ENCODE peak calls at places on chromosomes 4 and X, in six cellular contexts. S is CD8-positive, alpha-beta memory T cell; E is uterus; F is tibial nerve; D is GM23248; R is heart right ventricle. H is an unnamed sample. For H3K4me1 and H3K9me3, the result is how much of the 10 kb centered on the place peaks cover.

GRCh38 chr4:153704522-153704921 is 20.4 kb downstream of the TLR2 start:
- DNase-seq in S (no peak), E (no peak), F (no peak), D (no peak), R (no peak), H (no peak)

GRCh38 chrX:71102292-71102691 is 4.2 kb downstream of the CXorf65 start:
- DNase-seq in S (no peak), E (no peak), F (no peak), D (no peak), R (no peak), H (no peak)

GRCh38 chr4:108512615-108513505 is 107.5 kb upstream of the RPL34 start:
- DNase-seq in S (peak), E (peak), F (peak), D (peak), R (no peak), H (no peak)

GRCh38 chr4:7863911-7864681 is 75.6 kb downstream of the AFAP1 start:
- DNase-seq in S (peak), E (no peak), F (no peak), D (no peak), R (no peak), H (no peak)

GRCh38 chrX:123432362-123433150 is 248.5 kb downstream of the GRIA3 start:
- DNase-seq in S (no peak), E (no peak), F (no peak), D (peak), R (no peak), H (no peak)

GRCh38 chr4:102640669-102641068 is 120.1 kb downstream of the MANBA start:
- DNase-seq in S (no peak), E (no peak), F (no peak), D (peak), R (no peak), H (no peak)

GRCh38 chr4:154471924-154472323 is 19.7 kb downstream of the DCHS2 start:
- DNase-seq in S (no peak), E (no peak), F (no peak), D (no peak), R (no peak), H (no peak)

GRCh38 chr4:89799071-89799470 is 37.9 kb downstream of the SNCA start:
- DNase-seq in S (no peak), E (no peak), F (no peak), D (no peak), R (no peak), H (no peak)

GRCh38 chr4:92170340-92170739 is 133.4 kb upstream of the GRID2 start:
- DNase-seq in S (no peak), E (no peak), F (no peak), D (no peak), R (no peak), H (no peak)

GRCh38 chr4:73315091-73315490 is 56.5 kb upstream of the ANKRD17 start:
- DNase-seq in S (no peak), E (no peak), F (no peak), D (peak), R (no peak), H (no peak)

GRCh38 chr4:184440593-184441358 is 33.6 kb downstream of the IRF2 start:
- DNase-seq in S (no peak), E (no peak), F (no peak), D (no peak), R (no peak), H (no peak)

GRCh38 chr4:139501117-139501516 is 47.2 kb downstream of the RAB33B start:
- DNase-seq in S (no peak), E (no peak), F (no peak), D (peak), R (no peak), H (no peak)

GRCh38 chr4:121950212-121950679 is 1.6 kb downstream of the TRPC3 start:
- DNase-seq in S (peak), E (peak), F (peak), D (peak), R (peak), H (peak)

GRCh38 chr4:27154706-27155105 is 294.1 kb downstream of the STIM2 start:
- DNase-seq in S (no peak), E (no peak), F (no peak), D (peak), R (no peak), H (no peak)

GRCh38 chrX:134907302-134907701 is 83.5 kb upstream of the SMIM10 start:
- DNase-seq in S (no peak), E (no peak), F (no peak), D (no peak), R (no peak), H (no peak)

GRCh38 chr4:11111876-11112275 is 316.8 kb downstream of the HS3ST1 start:
- DNase-seq in S (no peak), E (no peak), F (no peak), D (no peak), R (no peak), H (no peak)

DNA sequence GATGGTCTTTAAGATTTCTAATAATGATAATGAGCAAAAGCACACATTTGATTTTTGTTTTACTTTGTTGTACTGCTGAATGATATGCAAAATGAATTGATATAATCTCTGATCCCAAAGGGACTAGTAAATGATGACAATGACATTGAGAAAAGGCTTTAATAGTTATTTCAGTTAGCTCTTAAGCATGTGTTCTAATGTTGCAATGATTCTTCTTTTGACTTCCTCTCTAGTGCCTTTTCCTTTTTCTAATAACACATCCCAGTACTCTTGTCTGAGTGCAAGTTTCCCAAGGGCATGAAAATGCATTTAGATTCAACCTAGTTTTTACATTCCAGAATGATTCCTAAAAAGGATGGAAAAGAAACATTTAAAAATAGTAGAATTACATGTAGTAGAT is 508.7 kb downstream of the C4orf33 start:
- DNase-seq in S (no peak), E (no peak), F (no peak), D (no peak), R (no peak), H (no peak)
- H3K4me1 ChIP-seq in S (under half), E (under half), F (under half), D (under half), R (under half), H (under half)

GRCh38 chrX:108018659-108019381 is 26.0 kb upstream of the VSIG1 start:
- DNase-seq in S (peak), E (no peak), F (no peak), D (no peak), R (no peak), H (no peak)
- H3K27ac ChIP-seq in S (peak), E (no peak), F (no peak), D (no peak), R (no peak), H (no peak)

GRCh38 chrX:80721186-80721585 is 88.5 kb downstream of the BRWD3 start:
- DNase-seq in S (no peak), E (no peak), F (no peak), D (no peak), R (no peak), H (no peak)
- H3K9me3 ChIP-seq in S (under half), E (under half), F (under half), D (under half), R (under half), H (under half)

DNA sequence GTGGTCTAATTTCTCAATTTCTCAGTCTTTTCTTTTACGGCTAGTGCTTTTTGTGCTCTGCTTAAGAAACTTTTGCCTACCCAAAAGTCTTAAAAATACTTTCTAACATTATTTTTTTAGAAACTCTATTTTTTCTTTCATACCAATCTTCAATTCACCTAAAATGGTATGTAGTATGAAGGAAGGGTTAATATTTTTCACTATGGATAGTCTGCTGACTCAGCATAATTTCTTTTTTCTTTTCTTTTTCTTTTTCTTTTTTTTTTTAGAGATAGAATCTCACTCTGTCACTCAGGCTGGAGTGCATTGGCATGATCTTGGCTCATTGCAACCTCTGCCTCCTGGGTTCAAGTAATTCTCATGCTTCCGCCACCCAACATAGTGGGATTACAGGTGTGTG is 34.2 kb upstream of the GYPE start:
- DNase-seq in S (no peak), E (no peak), F (no peak), D (no peak), R (no peak), H (no peak)
- H3K4me1 ChIP-seq in S (under half), E (under half), F (under half), D (under half), R (under half), H (under half)

DNA sequence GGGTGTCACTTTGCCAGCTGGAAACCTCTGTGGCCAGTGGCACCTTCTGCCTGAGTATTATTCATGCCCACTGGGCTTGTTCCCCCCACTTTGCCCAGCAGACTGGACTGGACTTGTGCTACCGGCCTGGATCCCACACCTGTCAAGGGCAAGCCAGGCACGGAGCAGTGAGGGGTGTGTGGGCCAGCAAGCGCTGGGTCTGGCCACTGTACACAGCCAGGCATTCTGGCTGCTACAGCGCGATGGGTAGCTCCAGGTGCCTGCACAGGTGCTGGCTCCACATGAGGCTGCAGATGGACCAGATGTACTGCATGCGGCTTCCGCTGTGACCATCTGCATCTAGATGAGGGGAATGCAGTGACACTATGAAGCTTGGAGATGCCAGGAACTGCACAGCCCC is 39.5 kb downstream of the KCNE5 start:
- DNase-seq in S (no peak), E (no peak), F (no peak), D (no peak), R (no peak), H (no peak)
- H3K27ac ChIP-seq in S (no peak), E (no peak), F (no peak), D (no peak), R (no peak), H (no peak)

GRCh38 chr4:76920715-76921114 is 22.8 kb upstream of the SOWAHB start:
- DNase-seq in S (no peak), E (no peak), F (no peak), D (no peak), R (no peak), H (no peak)

GRCh38 chr4:76926841-76927240 is 22.7 kb upstream of the SEPTIN11 start:
- DNase-seq in S (no peak), E (no peak), F (no peak), D (no peak), R (no peak), H (no peak)

DNA sequence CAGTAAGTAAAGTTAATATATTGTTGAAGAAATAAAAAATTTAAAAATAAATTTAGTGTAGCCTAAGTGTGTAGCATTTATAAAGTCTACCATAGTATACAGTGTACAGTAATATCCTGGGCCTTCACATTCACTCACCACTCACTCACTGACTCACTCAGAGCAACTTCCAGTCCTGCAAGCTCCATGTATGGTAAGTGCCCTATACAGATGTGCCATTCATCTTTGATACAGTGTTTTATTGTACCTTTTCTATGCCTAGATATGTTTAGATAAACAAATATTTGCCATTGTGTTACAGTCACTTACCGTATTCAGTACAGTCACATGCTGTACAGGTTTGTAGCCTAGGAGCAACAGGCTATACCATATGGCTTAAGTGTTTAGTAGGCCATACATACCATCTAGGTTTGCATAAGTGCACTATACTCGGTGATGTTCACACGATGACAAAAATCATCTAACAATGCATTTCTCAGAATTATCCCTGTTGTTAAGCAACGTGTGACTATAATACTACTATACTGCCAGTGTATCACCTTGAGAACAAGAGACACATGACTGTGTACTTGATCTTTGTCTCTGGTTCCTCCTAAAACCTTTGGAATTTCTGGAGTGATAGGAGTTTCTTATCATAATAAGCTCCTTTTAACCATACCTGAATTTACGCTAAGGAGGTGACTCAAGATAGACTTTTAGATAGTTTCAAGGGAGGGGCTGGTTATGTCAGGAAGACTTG is 25.8 kb upstream of the SEPTIN11 start:
- DNase-seq in S (no peak), E (no peak), F (no peak), D (peak), R (no peak), H (no peak)
- H3K9me3 ChIP-seq in S (under half), E (under half), F (under half), D (under half), R (under half), H (under half)

DNA sequence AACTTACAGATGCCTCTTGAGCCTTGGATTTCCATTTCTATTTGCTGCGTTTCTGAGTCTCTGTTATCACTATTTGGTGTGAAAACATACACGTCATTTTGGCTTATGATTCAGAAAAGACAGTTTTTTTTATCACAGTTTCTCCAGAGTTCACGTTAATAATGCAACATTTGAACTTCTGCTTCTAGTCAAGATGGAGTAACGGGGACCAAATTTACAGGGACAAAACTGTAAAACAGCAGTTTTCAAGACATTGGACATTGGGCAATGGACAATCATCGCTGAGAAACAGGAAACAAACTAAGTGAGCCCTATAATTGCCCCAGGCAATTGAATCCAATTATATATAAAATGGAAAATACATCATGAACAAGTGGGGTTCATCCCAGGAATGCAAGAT is 36.2 kb upstream of the TASL start:
- DNase-seq in S (no peak), E (no peak), F (no peak), D (no peak), R (no peak), H (no peak)
- H3K4me1 ChIP-seq in S (under half), E (under half), F (under half), D (under half), R (under half), H (under half)

DNA sequence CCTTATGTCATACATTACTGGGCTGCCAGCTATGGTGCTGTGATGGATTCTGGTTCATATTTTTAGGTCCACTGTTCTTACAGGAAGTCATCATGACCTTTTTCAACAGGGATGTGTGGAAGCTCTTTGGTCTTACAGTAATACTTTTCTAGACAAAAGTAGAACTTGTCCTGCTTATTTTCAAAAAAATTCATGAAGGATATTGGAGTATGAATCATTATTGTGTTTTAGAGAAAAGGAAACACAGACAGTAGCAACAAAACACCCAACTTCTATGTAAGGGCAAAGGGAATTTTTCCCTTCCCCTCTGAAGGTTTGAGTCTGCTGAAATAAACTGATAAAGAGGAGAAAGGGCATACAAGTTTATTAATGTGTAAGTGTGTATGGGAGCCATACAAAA is 54.7 kb upstream of the FAM9C start:
- DNase-seq in S (no peak), E (no peak), F (no peak), D (no peak), R (no peak), H (no peak)
- H3K27ac ChIP-seq in S (no peak), E (peak), F (peak), D (peak), R (peak), H (peak)

DNA sequence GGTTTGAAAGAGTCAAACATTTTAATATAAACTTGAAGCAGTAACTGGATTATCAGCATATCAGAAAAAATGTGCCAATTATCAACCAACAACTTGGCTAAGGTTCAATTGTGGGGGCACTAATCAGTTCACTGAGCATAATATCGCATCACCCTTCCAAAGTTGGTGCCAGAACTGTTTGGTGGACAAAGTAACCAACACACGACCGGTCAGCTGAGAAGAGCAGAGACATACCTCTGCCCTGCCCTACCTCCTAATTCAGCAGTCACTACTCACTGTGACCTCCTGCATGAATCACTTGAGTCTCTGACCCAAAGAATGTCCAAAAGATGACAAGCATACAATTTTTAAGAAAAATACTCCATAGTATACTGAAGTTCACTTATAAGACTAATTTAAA is 53.2 kb downstream of the TSPAN5 start:
- DNase-seq in S (no peak), E (no peak), F (no peak), D (peak), R (no peak), H (no peak)
- H3K9me3 ChIP-seq in S (under half), E (under half), F (under half), D (under half), R (under half), H (under half)

DNA sequence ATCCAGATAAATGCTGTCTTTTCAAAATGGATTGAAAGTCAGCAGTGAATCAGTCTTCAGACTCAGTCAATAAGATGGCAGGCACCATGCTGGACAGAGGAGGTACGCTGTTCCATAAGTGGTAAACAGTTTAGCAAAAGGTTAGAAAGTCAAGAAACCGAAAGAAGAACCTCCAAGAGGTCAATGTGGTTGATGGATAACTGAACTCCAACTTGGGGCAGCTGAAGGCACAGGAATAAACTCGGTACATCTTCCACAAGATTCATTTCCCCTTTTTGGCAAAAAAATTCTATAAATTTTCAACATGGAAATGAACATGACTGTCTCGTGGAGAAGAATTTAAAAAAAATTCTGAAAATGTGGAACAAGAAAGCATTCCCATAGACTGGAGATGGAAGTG is 18.4 kb upstream of the SEL1L3 start:
- DNase-seq in S (no peak), E (no peak), F (no peak), D (no peak), R (no peak), H (no peak)
- H3K4me1 ChIP-seq in S (under half), E (under half), F (under half), D (under half), R (under half), H (under half)

H was measured in tibial artery.